ENCODE peak calls at places on chromosomes 11 and 22, in ten cellular contexts. One of them, this sample, is unnamed.

GRCh38 chr22:46070215-46070721 is 80.1 kb upstream of the PPARA start:
- DNase-seq in iPS DF 19.7: no peak
- DNase-seq in occipital lobe: no peak
- DNase-seq in NCI-H1694 treated with DMSO at 0.1 percent for 48 hours: peak
- DNase-seq in nephron progenitor cell: peak
- DNase-seq in AG08396: no peak
- DNase-seq in coronary artery: no peak
- DNase-seq in BE2C: peak
- DNase-seq in AG10803: peak
- DNase-seq in activated T-helper 9 cell treated with anti-CD3 and anti-CD28 coated beads, Interleukin-2, amount 50 U/mL, for 16 hours: no peak
- DNase-seq in this sample: peak

GRCh38 chr11:70398834-70399680 is 728 bp downstream of the CTTN start:
- DNase-seq in iPS DF 19.7: no peak
- DNase-seq in occipital lobe: no peak
- DNase-seq in NCI-H1694 treated with DMSO at 0.1 percent for 48 hours: no peak
- DNase-seq in nephron progenitor cell: peak
- DNase-seq in AG08396: no peak
- DNase-seq in coronary artery: no peak
- DNase-seq in BE2C: no peak
- DNase-seq in AG10803: no peak
- DNase-seq in activated T-helper 9 cell treated with anti-CD3 and anti-CD28 coated beads, Interleukin-2, amount 50 U/mL, for 16 hours: no peak
- DNase-seq in this sample: no peak

GRCh38 chr11:108319541-108320145 is 96.8 kb downstream of the ATM start:
- DNase-seq in iPS DF 19.7: no peak
- DNase-seq in occipital lobe: no peak
- DNase-seq in NCI-H1694 treated with DMSO at 0.1 percent for 48 hours: no peak
- DNase-seq in nephron progenitor cell: no peak
- DNase-seq in AG08396: peak
- DNase-seq in coronary artery: no peak
- DNase-seq in BE2C: no peak
- DNase-seq in AG10803: peak
- DNase-seq in activated T-helper 9 cell treated with anti-CD3 and anti-CD28 coated beads, Interleukin-2, amount 50 U/mL, for 16 hours: no peak
- DNase-seq in this sample: no peak

GRCh38 chr11:117668291-117668690 is 128.7 kb downstream of the DSCAML1 start:
- DNase-seq in iPS DF 19.7: no peak
- DNase-seq in occipital lobe: peak
- DNase-seq in NCI-H1694 treated with DMSO at 0.1 percent for 48 hours: peak
- DNase-seq in nephron progenitor cell: no peak
- DNase-seq in AG08396: no peak
- DNase-seq in coronary artery: no peak
- DNase-seq in BE2C: no peak
- DNase-seq in AG10803: no peak
- DNase-seq in activated T-helper 9 cell treated with anti-CD3 and anti-CD28 coated beads, Interleukin-2, amount 50 U/mL, for 16 hours: no peak
- DNase-seq in this sample: no peak

GRCh38 chr22:29314537-29315285 is 786 bp downstream of the RASL10A start:
- DNase-seq in iPS DF 19.7: no peak
- DNase-seq in occipital lobe: no peak
- DNase-seq in NCI-H1694 treated with DMSO at 0.1 percent for 48 hours: no peak
- DNase-seq in nephron progenitor cell: no peak
- DNase-seq in AG08396: no peak
- DNase-seq in coronary artery: no peak
- DNase-seq in BE2C: no peak
- DNase-seq in AG10803: no peak
- DNase-seq in activated T-helper 9 cell treated with anti-CD3 and anti-CD28 coated beads, Interleukin-2, amount 50 U/mL, for 16 hours: no peak
- DNase-seq in this sample: peak

GRCh38 chr11:57458410-57459111 is 1.8 kb upstream of the RTN4RL2 start:
- DNase-seq in iPS DF 19.7: no peak
- DNase-seq in occipital lobe: peak
- DNase-seq in NCI-H1694 treated with DMSO at 0.1 percent for 48 hours: peak
- DNase-seq in nephron progenitor cell: peak
- DNase-seq in AG08396: peak
- DNase-seq in coronary artery: no peak
- DNase-seq in BE2C: peak
- DNase-seq in AG10803: no peak
- DNase-seq in activated T-helper 9 cell treated with anti-CD3 and anti-CD28 coated beads, Interleukin-2, amount 50 U/mL, for 16 hours: peak
- DNase-seq in this sample: peak

GRCh38 chr11:79196950-79197349 is 243.9 kb downstream of the TENM4 start:
- DNase-seq in iPS DF 19.7: no peak
- DNase-seq in occipital lobe: no peak
- DNase-seq in NCI-H1694 treated with DMSO at 0.1 percent for 48 hours: no peak
- DNase-seq in nephron progenitor cell: no peak
- DNase-seq in AG08396: no peak
- DNase-seq in coronary artery: no peak
- DNase-seq in BE2C: no peak
- DNase-seq in AG10803: no peak
- DNase-seq in activated T-helper 9 cell treated with anti-CD3 and anti-CD28 coated beads, Interleukin-2, amount 50 U/mL, for 16 hours: no peak
- DNase-seq in this sample: no peak

GRCh38 chr22:42797021-42797420 is 60.1 kb downstream of the ARFGAP3 start:
- DNase-seq in iPS DF 19.7: no peak
- DNase-seq in occipital lobe: no peak
- DNase-seq in NCI-H1694 treated with DMSO at 0.1 percent for 48 hours: peak
- DNase-seq in nephron progenitor cell: no peak
- DNase-seq in AG08396: no peak
- DNase-seq in coronary artery: no peak
- DNase-seq in BE2C: no peak
- DNase-seq in AG10803: no peak
- DNase-seq in activated T-helper 9 cell treated with anti-CD3 and anti-CD28 coated beads, Interleukin-2, amount 50 U/mL, for 16 hours: no peak
- DNase-seq in this sample: no peak

GRCh38 chr22:28019360-28019759 is 100.3 kb upstream of the PITPNB start:
- DNase-seq in iPS DF 19.7: no peak
- DNase-seq in occipital lobe: no peak
- DNase-seq in NCI-H1694 treated with DMSO at 0.1 percent for 48 hours: no peak
- DNase-seq in nephron progenitor cell: no peak
- DNase-seq in AG08396: peak
- DNase-seq in coronary artery: no peak
- DNase-seq in BE2C: peak
- DNase-seq in AG10803: peak
- DNase-seq in activated T-helper 9 cell treated with anti-CD3 and anti-CD28 coated beads, Interleukin-2, amount 50 U/mL, for 16 hours: no peak
- DNase-seq in this sample: no peak

GRCh38 chr11:70559516-70559915 is 161.2 kb downstream of the CTTN start:
- DNase-seq in iPS DF 19.7: no peak
- DNase-seq in occipital lobe: no peak
- DNase-seq in NCI-H1694 treated with DMSO at 0.1 percent for 48 hours: no peak
- DNase-seq in nephron progenitor cell: no peak
- DNase-seq in AG08396: no peak
- DNase-seq in coronary artery: no peak
- DNase-seq in BE2C: no peak
- DNase-seq in AG10803: no peak
- DNase-seq in activated T-helper 9 cell treated with anti-CD3 and anti-CD28 coated beads, Interleukin-2, amount 50 U/mL, for 16 hours: no peak
- DNase-seq in this sample: no peak

GRCh38 chr11:35953081-35953480 is 9.2 kb downstream of the LDLRAD3 start:
- DNase-seq in iPS DF 19.7: no peak
- DNase-seq in occipital lobe: peak
- DNase-seq in NCI-H1694 treated with DMSO at 0.1 percent for 48 hours: peak
- DNase-seq in nephron progenitor cell: peak
- DNase-seq in AG08396: no peak
- DNase-seq in coronary artery: no peak
- DNase-seq in BE2C: peak
- DNase-seq in AG10803: no peak
- DNase-seq in activated T-helper 9 cell treated with anti-CD3 and anti-CD28 coated beads, Interleukin-2, amount 50 U/mL, for 16 hours: no peak
- DNase-seq in this sample: no peak

GRCh38 chr11:7512525-7513209 is 1.1 kb upstream of the PPFIBP2 start:
- DNase-seq in iPS DF 19.7: no peak
- DNase-seq in occipital lobe: no peak
- DNase-seq in NCI-H1694 treated with DMSO at 0.1 percent for 48 hours: peak
- DNase-seq in nephron progenitor cell: peak
- DNase-seq in AG08396: peak
- DNase-seq in coronary artery: peak
- DNase-seq in BE2C: peak
- DNase-seq in AG10803: peak
- DNase-seq in activated T-helper 9 cell treated with anti-CD3 and anti-CD28 coated beads, Interleukin-2, amount 50 U/mL, for 16 hours: no peak
- DNase-seq in this sample: peak

GRCh38 chr11:34647131-34647530 is 26.2 kb downstream of the EHF start:
- DNase-seq in iPS DF 19.7: no peak
- DNase-seq in occipital lobe: no peak
- DNase-seq in NCI-H1694 treated with DMSO at 0.1 percent for 48 hours: no peak
- DNase-seq in nephron progenitor cell: no peak
- DNase-seq in AG08396: no peak
- DNase-seq in coronary artery: no peak
- DNase-seq in BE2C: no peak
- DNase-seq in AG10803: peak
- DNase-seq in activated T-helper 9 cell treated with anti-CD3 and anti-CD28 coated beads, Interleukin-2, amount 50 U/mL, for 16 hours: no peak
- DNase-seq in this sample: no peak

GRCh38 chr11:31464436-31464835 is 45.0 kb downstream of the IMMP1L start:
- DNase-seq in iPS DF 19.7: no peak
- DNase-seq in occipital lobe: no peak
- DNase-seq in NCI-H1694 treated with DMSO at 0.1 percent for 48 hours: no peak
- DNase-seq in nephron progenitor cell: no peak
- DNase-seq in AG08396: no peak
- DNase-seq in coronary artery: no peak
- DNase-seq in BE2C: no peak
- DNase-seq in AG10803: no peak
- DNase-seq in activated T-helper 9 cell treated with anti-CD3 and anti-CD28 coated beads, Interleukin-2, amount 50 U/mL, for 16 hours: no peak
- DNase-seq in this sample: no peak

GRCh38 chr11:102172127-102172848 is 62.0 kb downstream of the YAP1 start:
- DNase-seq in iPS DF 19.7: no peak
- DNase-seq in occipital lobe: no peak
- DNase-seq in NCI-H1694 treated with DMSO at 0.1 percent for 48 hours: no peak
- DNase-seq in nephron progenitor cell: no peak
- DNase-seq in AG08396: peak
- DNase-seq in coronary artery: no peak
- DNase-seq in BE2C: no peak
- DNase-seq in AG10803: peak
- DNase-seq in activated T-helper 9 cell treated with anti-CD3 and anti-CD28 coated beads, Interleukin-2, amount 50 U/mL, for 16 hours: no peak
- DNase-seq in this sample: no peak

GRCh38 chr22:30354644-30355043 is 2.0 kb downstream of the SF3A1 start:
- DNase-seq in iPS DF 19.7: no peak
- DNase-seq in occipital lobe: no peak
- DNase-seq in NCI-H1694 treated with DMSO at 0.1 percent for 48 hours: no peak
- DNase-seq in nephron progenitor cell: no peak
- DNase-seq in AG08396: no peak
- DNase-seq in coronary artery: no peak
- DNase-seq in BE2C: no peak
- DNase-seq in AG10803: no peak
- DNase-seq in activated T-helper 9 cell treated with anti-CD3 and anti-CD28 coated beads, Interleukin-2, amount 50 U/mL, for 16 hours: no peak
- DNase-seq in this sample: no peak

GRCh38 chr11:28009383-28009782 is 98.6 kb downstream of the KIF18A start:
- DNase-seq in iPS DF 19.7: no peak
- DNase-seq in occipital lobe: no peak
- DNase-seq in NCI-H1694 treated with DMSO at 0.1 percent for 48 hours: no peak
- DNase-seq in nephron progenitor cell: no peak
- DNase-seq in AG08396: peak
- DNase-seq in coronary artery: no peak
- DNase-seq in BE2C: no peak
- DNase-seq in AG10803: peak
- DNase-seq in activated T-helper 9 cell treated with anti-CD3 and anti-CD28 coated beads, Interleukin-2, amount 50 U/mL, for 16 hours: no peak
- DNase-seq in this sample: no peak

GRCh38 chr22:26461188-26461810 is 22.3 kb downstream of the HPS4 start:
- DNase-seq in iPS DF 19.7: no peak
- DNase-seq in occipital lobe: no peak
- DNase-seq in NCI-H1694 treated with DMSO at 0.1 percent for 48 hours: peak
- DNase-seq in nephron progenitor cell: peak
- DNase-seq in AG08396: peak
- DNase-seq in coronary artery: no peak
- DNase-seq in BE2C: peak
- DNase-seq in AG10803: peak
- DNase-seq in activated T-helper 9 cell treated with anti-CD3 and anti-CD28 coated beads, Interleukin-2, amount 50 U/mL, for 16 hours: peak
- DNase-seq in this sample: peak

GRCh38 chr22:42174062-42174461 is 43.5 kb upstream of the CYP2D6 start:
- DNase-seq in iPS DF 19.7: no peak
- DNase-seq in occipital lobe: no peak
- DNase-seq in NCI-H1694 treated with DMSO at 0.1 percent for 48 hours: no peak
- DNase-seq in nephron progenitor cell: no peak
- DNase-seq in AG08396: no peak
- DNase-seq in coronary artery: no peak
- DNase-seq in BE2C: no peak
- DNase-seq in AG10803: peak
- DNase-seq in activated T-helper 9 cell treated with anti-CD3 and anti-CD28 coated beads, Interleukin-2, amount 50 U/mL, for 16 hours: no peak
- DNase-seq in this sample: no peak

GRCh38 chr22:20822240-20822639 is 36.4 kb downstream of the PI4KA start:
- DNase-seq in iPS DF 19.7: no peak
- DNase-seq in occipital lobe: no peak
- DNase-seq in NCI-H1694 treated with DMSO at 0.1 percent for 48 hours: no peak
- DNase-seq in nephron progenitor cell: no peak
- DNase-seq in AG08396: no peak
- DNase-seq in coronary artery: no peak
- DNase-seq in BE2C: no peak
- DNase-seq in AG10803: no peak
- DNase-seq in activated T-helper 9 cell treated with anti-CD3 and anti-CD28 coated beads, Interleukin-2, amount 50 U/mL, for 16 hours: no peak
- DNase-seq in this sample: no peak

GRCh38 chr22:31544481-31545480 is 48.4 kb downstream of the SFI1 start:
- DNase-seq in iPS DF 19.7: no peak
- DNase-seq in occipital lobe: no peak
- DNase-seq in NCI-H1694 treated with DMSO at 0.1 percent for 48 hours: no peak
- DNase-seq in nephron progenitor cell: peak
- DNase-seq in AG08396: no peak
- DNase-seq in coronary artery: no peak
- DNase-seq in BE2C: no peak
- DNase-seq in AG10803: no peak
- DNase-seq in activated T-helper 9 cell treated with anti-CD3 and anti-CD28 coated beads, Interleukin-2, amount 50 U/mL, for 16 hours: no peak
- DNase-seq in this sample: no peak

GRCh38 chr11:19849107-19849789 is 136.6 kb downstream of the NAV2 start:
- DNase-seq in iPS DF 19.7: no peak
- DNase-seq in occipital lobe: no peak
- DNase-seq in NCI-H1694 treated with DMSO at 0.1 percent for 48 hours: no peak
- DNase-seq in nephron progenitor cell: peak
- DNase-seq in AG08396: peak
- DNase-seq in coronary artery: no peak
- DNase-seq in BE2C: no peak
- DNase-seq in AG10803: peak
- DNase-seq in activated T-helper 9 cell treated with anti-CD3 and anti-CD28 coated beads, Interleukin-2, amount 50 U/mL, for 16 hours: no peak
- DNase-seq in this sample: no peak

GRCh38 chr11:62487698-62488551 is 58.7 kb downstream of the AHNAK start:
- DNase-seq in iPS DF 19.7: no peak
- DNase-seq in occipital lobe: no peak
- DNase-seq in NCI-H1694 treated with DMSO at 0.1 percent for 48 hours: peak
- DNase-seq in nephron progenitor cell: no peak
- DNase-seq in AG08396: no peak
- DNase-seq in coronary artery: no peak
- DNase-seq in BE2C: no peak
- DNase-seq in AG10803: no peak
- DNase-seq in activated T-helper 9 cell treated with anti-CD3 and anti-CD28 coated beads, Interleukin-2, amount 50 U/mL, for 16 hours: no peak
- DNase-seq in this sample: no peak

GRCh38 chr11:94201004-94201465 is 72.4 kb downstream of the PANX1 start:
- DNase-seq in iPS DF 19.7: no peak
- DNase-seq in occipital lobe: no peak
- DNase-seq in NCI-H1694 treated with DMSO at 0.1 percent for 48 hours: no peak
- DNase-seq in nephron progenitor cell: no peak
- DNase-seq in AG08396: peak
- DNase-seq in coronary artery: no peak
- DNase-seq in BE2C: no peak
- DNase-seq in AG10803: peak
- DNase-seq in activated T-helper 9 cell treated with anti-CD3 and anti-CD28 coated beads, Interleukin-2, amount 50 U/mL, for 16 hours: no peak
- DNase-seq in this sample: no peak

GRCh38 chr11:70742553-70743291 is 344.4 kb downstream of the CTTN start:
- DNase-seq in iPS DF 19.7: peak
- DNase-seq in occipital lobe: no peak
- DNase-seq in NCI-H1694 treated with DMSO at 0.1 percent for 48 hours: no peak
- DNase-seq in nephron progenitor cell: peak
- DNase-seq in AG08396: no peak
- DNase-seq in coronary artery: no peak
- DNase-seq in BE2C: peak
- DNase-seq in AG10803: no peak
- DNase-seq in activated T-helper 9 cell treated with anti-CD3 and anti-CD28 coated beads, Interleukin-2, amount 50 U/mL, for 16 hours: no peak
- DNase-seq in this sample: peak

GRCh38 chr11:889686-890475 is 20.7 kb downstream of the CHID1 start:
- DNase-seq in iPS DF 19.7: no peak
- DNase-seq in occipital lobe: no peak
- DNase-seq in NCI-H1694 treated with DMSO at 0.1 percent for 48 hours: no peak
- DNase-seq in nephron progenitor cell: no peak
- DNase-seq in AG08396: no peak
- DNase-seq in coronary artery: no peak
- DNase-seq in BE2C: no peak
- DNase-seq in AG10803: no peak
- DNase-seq in activated T-helper 9 cell treated with anti-CD3 and anti-CD28 coated beads, Interleukin-2, amount 50 U/mL, for 16 hours: no peak
- DNase-seq in this sample: no peak

GRCh38 chr11:38169286-38169685 is 1571.2 kb upstream of the RAG2 start:
- DNase-seq in iPS DF 19.7: no peak
- DNase-seq in occipital lobe: no peak
- DNase-seq in NCI-H1694 treated with DMSO at 0.1 percent for 48 hours: no peak
- DNase-seq in nephron progenitor cell: no peak
- DNase-seq in AG08396: peak
- DNase-seq in coronary artery: no peak
- DNase-seq in BE2C: no peak
- DNase-seq in AG10803: no peak
- DNase-seq in activated T-helper 9 cell treated with anti-CD3 and anti-CD28 coated beads, Interleukin-2, amount 50 U/mL, for 16 hours: no peak
- DNase-seq in this sample: no peak

GRCh38 chr11:134126197-134126822 is 57.4 kb downstream of the JAM3 start:
- DNase-seq in iPS DF 19.7: peak
- DNase-seq in occipital lobe: peak
- DNase-seq in NCI-H1694 treated with DMSO at 0.1 percent for 48 hours: no peak
- DNase-seq in nephron progenitor cell: no peak
- DNase-seq in AG08396: peak
- DNase-seq in coronary artery: no peak
- DNase-seq in BE2C: peak
- DNase-seq in AG10803: peak
- DNase-seq in activated T-helper 9 cell treated with anti-CD3 and anti-CD28 coated beads, Interleukin-2, amount 50 U/mL, for 16 hours: no peak
- DNase-seq in this sample: no peak